ENCODE peak calls at places on chromosomes 4 and X, in seven cellular contexts. One of them, this sample, is unnamed.

GRCh38 chrX:43970528-43970927 is 2.7 kb downstream of the NDP start:
- DNase-seq in NCI-H2029 treated with DMSO at 0.1 percent for 48 hours: no peak
- DNase-seq in islet precursor cell: no peak
- DNase-seq in left ventricle myocardium inferior: no peak
- DNase-seq in NCI-H1694 treated with DMSO at 0.1 percent for 48 hours: no peak
- DNase-seq in hypothalamus: no peak
- DNase-seq in NCI-H226: peak
- DNase-seq in this sample: no peak

GRCh38 chr4:86891785-86892638 is at the start of gene C4orf36:
- DNase-seq in NCI-H2029 treated with DMSO at 0.1 percent for 48 hours: peak
- DNase-seq in hypothalamus: peak
- DNase-seq in NCI-H226: peak
- DNase-seq in left ventricle myocardium inferior: peak
- DNase-seq in NCI-H1694 treated with DMSO at 0.1 percent for 48 hours: peak
- DNase-seq in islet precursor cell: peak
- DNase-seq in this sample: no peak

GRCh38 chr4:100190643-100191600 is 654 bp upstream of the DDIT4L start:
- DNase-seq in NCI-H2029 treated with DMSO at 0.1 percent for 48 hours: no peak
- DNase-seq in islet precursor cell: no peak
- DNase-seq in hypothalamus: no peak
- DNase-seq in NCI-H1694 treated with DMSO at 0.1 percent for 48 hours: no peak
- DNase-seq in left ventricle myocardium inferior: no peak
- DNase-seq in NCI-H226: no peak
- DNase-seq in this sample: no peak

GRCh38 chr4:37132351-37132989 is 112.1 kb upstream of the NWD2 start:
- DNase-seq in NCI-H2029 treated with DMSO at 0.1 percent for 48 hours: no peak
- DNase-seq in hypothalamus: no peak
- DNase-seq in islet precursor cell: no peak
- DNase-seq in left ventricle myocardium inferior: no peak
- DNase-seq in NCI-H1694 treated with DMSO at 0.1 percent for 48 hours: no peak
- DNase-seq in NCI-H226: no peak
- DNase-seq in this sample: no peak

GRCh38 chrX:70613295-70613694 is 168.7 kb downstream of the DLG3 start:
- DNase-seq in NCI-H2029 treated with DMSO at 0.1 percent for 48 hours: no peak
- DNase-seq in islet precursor cell: peak
- DNase-seq in NCI-H1694 treated with DMSO at 0.1 percent for 48 hours: no peak
- DNase-seq in left ventricle myocardium inferior: no peak
- DNase-seq in hypothalamus: no peak
- DNase-seq in NCI-H226: peak
- DNase-seq in this sample: no peak

GRCh38 chr4:55830741-55831140 is 11.2 kb downstream of the EXOC1L start:
- DNase-seq in NCI-H1694 treated with DMSO at 0.1 percent for 48 hours: no peak
- DNase-seq in hypothalamus: no peak
- DNase-seq in islet precursor cell: no peak
- DNase-seq in left ventricle myocardium inferior: no peak
- DNase-seq in NCI-H226: no peak
- DNase-seq in NCI-H2029 treated with DMSO at 0.1 percent for 48 hours: no peak
- DNase-seq in this sample: no peak

GRCh38 chr4:78337621-78338020 is 213.9 kb upstream of the ANXA3 start:
- DNase-seq in islet precursor cell: peak
- DNase-seq in left ventricle myocardium inferior: no peak
- DNase-seq in NCI-H1694 treated with DMSO at 0.1 percent for 48 hours: no peak
- DNase-seq in hypothalamus: no peak
- DNase-seq in NCI-H2029 treated with DMSO at 0.1 percent for 48 hours: no peak
- DNase-seq in NCI-H226: no peak
- DNase-seq in this sample: no peak

GRCh38 chr4:2617955-2618354 is 81.5 kb downstream of the FAM193A start:
- DNase-seq in NCI-H226: no peak
- DNase-seq in hypothalamus: no peak
- DNase-seq in islet precursor cell: no peak
- DNase-seq in left ventricle myocardium inferior: no peak
- DNase-seq in NCI-H1694 treated with DMSO at 0.1 percent for 48 hours: no peak
- DNase-seq in NCI-H2029 treated with DMSO at 0.1 percent for 48 hours: no peak
- DNase-seq in this sample: no peak

GRCh38 chrX:11458175-11458574 is 165.0 kb downstream of the AMELX start:
- DNase-seq in islet precursor cell: no peak
- DNase-seq in hypothalamus: no peak
- DNase-seq in NCI-H1694 treated with DMSO at 0.1 percent for 48 hours: no peak
- DNase-seq in left ventricle myocardium inferior: no peak
- DNase-seq in NCI-H2029 treated with DMSO at 0.1 percent for 48 hours: no peak
- DNase-seq in NCI-H226: peak
- DNase-seq in this sample: no peak

GRCh38 chr4:129239088-129239487 is 143.1 kb downstream of the C4orf33 start:
- DNase-seq in left ventricle myocardium inferior: peak
- DNase-seq in islet precursor cell: no peak
- DNase-seq in NCI-H226: no peak
- DNase-seq in NCI-H2029 treated with DMSO at 0.1 percent for 48 hours: no peak
- DNase-seq in hypothalamus: no peak
- DNase-seq in NCI-H1694 treated with DMSO at 0.1 percent for 48 hours: no peak
- DNase-seq in this sample: no peak

GRCh38 chr4:56843421-56843899 is 22.0 kb upstream of the SPINK2 start:
- DNase-seq in left ventricle myocardium inferior: no peak
- DNase-seq in NCI-H226: no peak
- DNase-seq in hypothalamus: no peak
- DNase-seq in NCI-H2029 treated with DMSO at 0.1 percent for 48 hours: no peak
- DNase-seq in NCI-H1694 treated with DMSO at 0.1 percent for 48 hours: no peak
- DNase-seq in islet precursor cell: no peak
- DNase-seq in this sample: no peak

GRCh38 chr4:156177941-156178340 is 224.3 kb upstream of the CTSO start:
- DNase-seq in NCI-H226: no peak
- DNase-seq in left ventricle myocardium inferior: no peak
- DNase-seq in islet precursor cell: no peak
- DNase-seq in NCI-H2029 treated with DMSO at 0.1 percent for 48 hours: no peak
- DNase-seq in hypothalamus: no peak
- DNase-seq in NCI-H1694 treated with DMSO at 0.1 percent for 48 hours: no peak
- DNase-seq in this sample: no peak

GRCh38 chr4:127533028-127533700 is 99.6 kb upstream of the INTU start:
- DNase-seq in hypothalamus: no peak
- DNase-seq in NCI-H226: no peak
- DNase-seq in left ventricle myocardium inferior: peak
- DNase-seq in islet precursor cell: no peak
- DNase-seq in NCI-H2029 treated with DMSO at 0.1 percent for 48 hours: no peak
- DNase-seq in NCI-H1694 treated with DMSO at 0.1 percent for 48 hours: no peak
- DNase-seq in this sample: no peak

GRCh38 chr4:7831330-7831729 is 108.3 kb downstream of the AFAP1 start:
- DNase-seq in left ventricle myocardium inferior: no peak
- DNase-seq in hypothalamus: no peak
- DNase-seq in NCI-H2029 treated with DMSO at 0.1 percent for 48 hours: no peak
- DNase-seq in NCI-H1694 treated with DMSO at 0.1 percent for 48 hours: no peak
- DNase-seq in NCI-H226: no peak
- DNase-seq in islet precursor cell: no peak
- DNase-seq in this sample: no peak

GRCh38 chr4:185204238-185204910 is 574 bp upstream of the CFAP97 start:
- DNase-seq in NCI-H226: no peak
- DNase-seq in NCI-H2029 treated with DMSO at 0.1 percent for 48 hours: no peak
- DNase-seq in islet precursor cell: no peak
- DNase-seq in NCI-H1694 treated with DMSO at 0.1 percent for 48 hours: no peak
- DNase-seq in left ventricle myocardium inferior: no peak
- DNase-seq in hypothalamus: no peak
- DNase-seq in this sample: no peak

GRCh38 chr4:139794158-139794954 is 128.7 kb downstream of the MGST2 start:
- DNase-seq in NCI-H1694 treated with DMSO at 0.1 percent for 48 hours: no peak
- DNase-seq in hypothalamus: no peak
- DNase-seq in NCI-H2029 treated with DMSO at 0.1 percent for 48 hours: no peak
- DNase-seq in islet precursor cell: no peak
- DNase-seq in NCI-H226: no peak
- DNase-seq in left ventricle myocardium inferior: no peak
- DNase-seq in this sample: no peak

GRCh38 chr4:34850983-34851382 is 1393.3 kb downstream of the ARAP2 start:
- DNase-seq in left ventricle myocardium inferior: no peak
- DNase-seq in hypothalamus: no peak
- DNase-seq in islet precursor cell: no peak
- DNase-seq in NCI-H1694 treated with DMSO at 0.1 percent for 48 hours: no peak
- DNase-seq in NCI-H2029 treated with DMSO at 0.1 percent for 48 hours: no peak
- DNase-seq in NCI-H226: peak
- DNase-seq in this sample: no peak

GRCh38 chrX:109889289-109890006 is 113.5 kb upstream of the TMEM164 start:
- DNase-seq in NCI-H2029 treated with DMSO at 0.1 percent for 48 hours: no peak
- DNase-seq in islet precursor cell: peak
- DNase-seq in NCI-H226: no peak
- DNase-seq in NCI-H1694 treated with DMSO at 0.1 percent for 48 hours: no peak
- DNase-seq in left ventricle myocardium inferior: no peak
- DNase-seq in hypothalamus: no peak
- DNase-seq in this sample: no peak

GRCh38 chrX:16012250-16012649 is 111.1 kb upstream of the GRPR start:
- DNase-seq in NCI-H2029 treated with DMSO at 0.1 percent for 48 hours: no peak
- DNase-seq in hypothalamus: no peak
- DNase-seq in islet precursor cell: no peak
- DNase-seq in left ventricle myocardium inferior: no peak
- DNase-seq in NCI-H226: no peak
- DNase-seq in NCI-H1694 treated with DMSO at 0.1 percent for 48 hours: no peak
- DNase-seq in this sample: no peak

GRCh38 chr4:113584407-113585150 is 177.0 kb downstream of the CAMK2D start:
- DNase-seq in NCI-H2029 treated with DMSO at 0.1 percent for 48 hours: no peak
- DNase-seq in NCI-H226: peak
- DNase-seq in hypothalamus: no peak
- DNase-seq in islet precursor cell: peak
- DNase-seq in NCI-H1694 treated with DMSO at 0.1 percent for 48 hours: no peak
- DNase-seq in left ventricle myocardium inferior: no peak
- DNase-seq in this sample: no peak

GRCh38 chr4:148514041-148514440 is 71.8 kb upstream of the NR3C2 start:
- DNase-seq in islet precursor cell: no peak
- DNase-seq in NCI-H1694 treated with DMSO at 0.1 percent for 48 hours: no peak
- DNase-seq in NCI-H2029 treated with DMSO at 0.1 percent for 48 hours: no peak
- DNase-seq in NCI-H226: peak
- DNase-seq in hypothalamus: no peak
- DNase-seq in left ventricle myocardium inferior: no peak
- DNase-seq in this sample: no peak

GRCh38 chr4:123350191-123350544 is 46.4 kb upstream of the SPRY1 start:
- DNase-seq in NCI-H2029 treated with DMSO at 0.1 percent for 48 hours: no peak
- DNase-seq in NCI-H226: no peak
- DNase-seq in NCI-H1694 treated with DMSO at 0.1 percent for 48 hours: no peak
- DNase-seq in islet precursor cell: peak
- DNase-seq in hypothalamus: no peak
- DNase-seq in left ventricle myocardium inferior: no peak
- DNase-seq in this sample: no peak

GRCh38 chrX:23637187-23637586 is 30.1 kb upstream of the PRDX4 start:
- DNase-seq in NCI-H2029 treated with DMSO at 0.1 percent for 48 hours: no peak
- DNase-seq in hypothalamus: no peak
- DNase-seq in NCI-H226: no peak
- DNase-seq in left ventricle myocardium inferior: no peak
- DNase-seq in NCI-H1694 treated with DMSO at 0.1 percent for 48 hours: no peak
- DNase-seq in islet precursor cell: no peak
- DNase-seq in this sample: no peak

GRCh38 chr4:73891326-73891725 is 22.1 kb downstream of the CXCL1 start:
- DNase-seq in NCI-H2029 treated with DMSO at 0.1 percent for 48 hours: no peak
- DNase-seq in NCI-H226: peak
- DNase-seq in hypothalamus: no peak
- DNase-seq in NCI-H1694 treated with DMSO at 0.1 percent for 48 hours: no peak
- DNase-seq in left ventricle myocardium inferior: no peak
- DNase-seq in islet precursor cell: no peak
- DNase-seq in this sample: no peak

GRCh38 chr4:183200453-183200852 is 101.4 kb downstream of the WWC2 start:
- DNase-seq in NCI-H226: peak
- DNase-seq in hypothalamus: no peak
- DNase-seq in NCI-H1694 treated with DMSO at 0.1 percent for 48 hours: no peak
- DNase-seq in left ventricle myocardium inferior: peak
- DNase-seq in NCI-H2029 treated with DMSO at 0.1 percent for 48 hours: peak
- DNase-seq in islet precursor cell: no peak
- DNase-seq in this sample: no peak

GRCh38 chrX:139720136-139720535 is 12.2 kb upstream of the MCF2 start:
- DNase-seq in islet precursor cell: peak
- DNase-seq in left ventricle myocardium inferior: no peak
- DNase-seq in hypothalamus: no peak
- DNase-seq in NCI-H2029 treated with DMSO at 0.1 percent for 48 hours: no peak
- DNase-seq in NCI-H1694 treated with DMSO at 0.1 percent for 48 hours: no peak
- DNase-seq in NCI-H226: peak
- DNase-seq in this sample: no peak

GRCh38 chrX:16853537-16853936 is 16.6 kb downstream of the RBBP7 start:
- DNase-seq in hypothalamus: no peak
- DNase-seq in NCI-H2029 treated with DMSO at 0.1 percent for 48 hours: no peak
- DNase-seq in islet precursor cell: no peak
- DNase-seq in left ventricle myocardium inferior: no peak
- DNase-seq in NCI-H226: no peak
- DNase-seq in NCI-H1694 treated with DMSO at 0.1 percent for 48 hours: no peak
- DNase-seq in this sample: no peak

GRCh38 chrX:11386001-11386523 is 92.8 kb downstream of the AMELX start:
- DNase-seq in left ventricle myocardium inferior: no peak
- DNase-seq in hypothalamus: no peak
- DNase-seq in NCI-H226: peak
- DNase-seq in NCI-H2029 treated with DMSO at 0.1 percent for 48 hours: no peak
- DNase-seq in islet precursor cell: peak
- DNase-seq in NCI-H1694 treated with DMSO at 0.1 percent for 48 hours: no peak
- DNase-seq in this sample: no peak

GRCh38 chr4:119110121-119110520 is 25.5 kb upstream of the MYOZ2 start:
- DNase-seq in islet precursor cell: no peak
- DNase-seq in hypothalamus: no peak
- DNase-seq in NCI-H1694 treated with DMSO at 0.1 percent for 48 hours: no peak
- DNase-seq in left ventricle myocardium inferior: no peak
- DNase-seq in NCI-H2029 treated with DMSO at 0.1 percent for 48 hours: no peak
- DNase-seq in NCI-H226: no peak
- DNase-seq in this sample: no peak

GRCh38 chr4:152655272-152656129 is 24.3 kb downstream of the TMEM154 start:
- DNase-seq in islet precursor cell: no peak
- DNase-seq in left ventricle myocardium inferior: no peak
- DNase-seq in hypothalamus: no peak
- DNase-seq in NCI-H2029 treated with DMSO at 0.1 percent for 48 hours: no peak
- DNase-seq in NCI-H226: no peak
- DNase-seq in NCI-H1694 treated with DMSO at 0.1 percent for 48 hours: no peak
- DNase-seq in this sample: no peak

GRCh38 chr4:92506933-92507332 is 203.2 kb downstream of the GRID2 start:
- DNase-seq in hypothalamus: no peak
- DNase-seq in left ventricle myocardium inferior: no peak
- DNase-seq in NCI-H226: no peak
- DNase-seq in NCI-H1694 treated with DMSO at 0.1 percent for 48 hours: no peak
- DNase-seq in islet precursor cell: no peak
- DNase-seq in NCI-H2029 treated with DMSO at 0.1 percent for 48 hours: no peak
- DNase-seq in this sample: no peak

GRCh38 chr4:153790962-153791551 is 2.2 kb upstream of the SFRP2 start:
- DNase-seq in hypothalamus: no peak
- DNase-seq in islet precursor cell: peak
- DNase-seq in left ventricle myocardium inferior: no peak
- DNase-seq in NCI-H2029 treated with DMSO at 0.1 percent for 48 hours: no peak
- DNase-seq in NCI-H1694 treated with DMSO at 0.1 percent for 48 hours: no peak
- DNase-seq in NCI-H226: no peak
- DNase-seq in this sample: peak

GRCh38 chrX:120457766-120458180 is 11.3 kb downstream of the LAMP2 start:
- DNase-seq in islet precursor cell: no peak
- DNase-seq in left ventricle myocardium inferior: no peak
- DNase-seq in NCI-H2029 treated with DMSO at 0.1 percent for 48 hours: no peak
- DNase-seq in NCI-H226: peak
- DNase-seq in hypothalamus: no peak
- DNase-seq in NCI-H1694 treated with DMSO at 0.1 percent for 48 hours: no peak
- DNase-seq in this sample: no peak

GRCh38 chrX:155334486-155335316 is at the start of gene CLIC2:
- DNase-seq in NCI-H1694 treated with DMSO at 0.1 percent for 48 hours: peak
- DNase-seq in NCI-H226: peak
- DNase-seq in islet precursor cell: no peak
- DNase-seq in hypothalamus: no peak
- DNase-seq in left ventricle myocardium inferior: peak
- DNase-seq in NCI-H2029 treated with DMSO at 0.1 percent for 48 hours: peak
- DNase-seq in this sample: no peak